ENCODE peak calls at places on chromosome 12, in five cellular contexts. R, Q, T, U and P are unnamed samples.

GRCh38 chr12:77124767-77125166 is 59.4 kb upstream of the E2F7 start:
- DNase-seq in R (peak; percentile 69), T (no peak), Q (no peak), U (no peak), P (no peak)

GRCh38 chr12:31964280-31964679 is 5.1 kb downstream of the RESF1 start:
- DNase-seq in R (no peak), T (no peak), Q (no peak), U (no peak), P (no peak)

GRCh38 chr12:105467710-105468366 is 137.3 kb downstream of the C12orf75 start:
- DNase-seq in U (no peak), T (no peak), R (no peak), Q (no peak), P (no peak)

GRCh38 chr12:56398324-56398723 is 35.7 kb upstream of the APOF start:
- DNase-seq in R (no peak), U (no peak), T (no peak), Q (no peak), P (no peak)

GRCh38 chr12:53502331-53502730 is 1.2 kb downstream of the TARBP2 start:
- DNase-seq in T (peak; percentile 67), U (no peak), Q (peak; percentile 25), R (no peak), P (no peak)

GRCh38 chr12:29283969-29284368 is 97.0 kb downstream of the ERGIC2 start:
- DNase-seq in R (peak; percentile 9), Q (no peak), T (no peak), U (no peak), P (no peak)

GRCh38 chr12:3311027-3311402 is 180.0 kb upstream of the PRMT8 start:
- DNase-seq in R (no peak), Q (no peak), T (no peak), U (no peak), P (no peak)

GRCh38 chr12:7832059-7832696 is 40.5 kb downstream of the SLC2A14 start:
- DNase-seq in R (peak; percentile 41), T (no peak), U (peak; percentile 12), Q (peak; percentile 74), P (peak; percentile 72)

GRCh38 chr12:57549909-57550627 is at the start of gene KIF5A:
- DNase-seq in U (peak; percentile 57), Q (no peak), T (peak; percentile 74), R (no peak), P (peak; percentile 72)
- TF ChIP-seq CTCF in U (no peak), Q (no peak), T (no peak), R (no peak), P (no peak)

DNA sequence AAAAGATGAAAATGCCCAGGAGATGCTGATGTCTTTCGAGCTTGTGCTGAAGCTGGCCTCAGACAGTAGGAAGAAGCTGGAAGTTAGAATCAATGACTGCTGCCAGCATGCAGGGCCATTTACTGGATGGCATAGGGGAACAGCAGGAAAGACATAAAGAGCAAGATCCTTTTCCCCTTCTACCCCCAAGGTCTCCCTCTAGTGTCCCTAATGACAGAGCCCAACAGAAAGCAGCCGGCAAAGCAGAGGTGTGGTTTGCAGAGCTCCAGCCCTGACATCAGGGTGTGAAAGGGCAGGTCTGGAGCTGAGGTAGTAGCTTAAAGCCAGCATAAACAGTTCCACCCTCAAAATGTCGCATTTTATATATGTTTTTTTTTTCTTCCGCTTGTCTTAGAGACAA is 1560.7 kb upstream of the TMEM132C start:
- DNase-seq in Q (no peak), R (no peak), T (no peak), U (no peak), P (no peak)
- TF ChIP-seq CTCF in Q (no peak), R (no peak), T (no peak), U (no peak), P (no peak)

GRCh38 chr12:6697584-6698351 is 2.8 kb downstream of the PIANP start:
- DNase-seq in Q (peak; percentile 32), R (peak; percentile 64), U (peak; percentile 41), T (no peak), P (peak; percentile 71)
- TF ChIP-seq CTCF in Q (peak; percentile 27), R (peak; percentile 71), U (peak; percentile 71), T (peak; percentile 31), P (peak; percentile 23)

DNA sequence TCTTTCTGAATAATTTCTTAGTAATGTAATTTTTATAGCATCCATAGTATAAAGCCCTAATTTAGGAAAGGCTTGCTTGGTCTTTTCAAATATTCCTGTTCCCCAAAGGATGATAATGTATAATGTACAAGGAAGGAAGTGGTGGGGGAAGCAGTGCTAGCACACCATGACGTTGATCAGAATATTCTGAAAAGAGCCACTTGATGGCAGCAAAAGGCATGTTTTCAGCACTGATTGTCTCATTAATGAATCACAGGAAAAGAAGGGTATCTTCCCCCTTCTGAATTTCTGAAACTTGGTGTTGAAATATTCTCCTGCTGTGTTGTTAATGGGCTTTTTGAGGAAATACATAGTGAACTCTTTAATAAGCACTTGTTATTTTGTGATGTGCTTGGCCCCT is 121.9 kb downstream of the TMEM117 start:
- DNase-seq in T (no peak), R (peak; percentile 39), Q (peak; percentile 24), U (peak; percentile 10), P (peak; percentile 53)
- TF ChIP-seq CTCF in T (peak; percentile 44), R (peak; percentile 35), Q (peak; percentile 35), U (peak; percentile 70), P (peak; percentile 25)